ENCODE peak calls at places on chromosomes 16 and 17, in five cellular contexts. J is hepatocyte; Z is lower lobe of right lung; B is SJCRH30; K is CD8-positive, alpha-beta memory T cell. X is an unnamed sample. For H3K9me3, the result is how much of the 10 kb centered on the place peaks cover.

GRCh38 chr17:7254511-7254910 is 2.5 kb downstream of the ELP5 start:
- DNase-seq in Z (no peak), J (peak), B (no peak), K (no peak), X (no peak)

GRCh38 chr16:70396209-70396904 is 42.5 kb downstream of the ST3GAL2 start:
- DNase-seq in Z (no peak), K (no peak), J (peak), B (no peak), X (peak)

GRCh38 chr17:74812109-74812864 is 36.1 kb upstream of the NAT9 start:
- DNase-seq in B (no peak), K (no peak), J (no peak), Z (no peak), X (no peak)

GRCh38 chr16:19184823-19185509 is 16.9 kb downstream of the SYT17 start:
- DNase-seq in B (no peak), K (no peak), Z (no peak), J (no peak), X (no peak)

GRCh38 chr16:16075463-16076399 is 126.3 kb downstream of the ABCC1 start:
- DNase-seq in K (no peak), J (no peak), Z (peak), B (no peak), X (peak)

GRCh38 chr17:38421224-38421841 is 6.9 kb upstream of the ARHGAP23 start:
- DNase-seq in B (peak), K (no peak), Z (no peak), J (peak), X (no peak)

GRCh38 chr17:1294157-1294717 is 14.8 kb downstream of the TRARG1 start:
- DNase-seq in B (no peak), Z (no peak), K (peak), J (no peak), X (peak)

GRCh38 chr17:28466521-28467048 is 6.9 kb upstream of the SLC13A2 start:
- DNase-seq in K (no peak), Z (no peak), B (no peak), J (peak), X (no peak)

GRCh38 chr17:40483679-40484078 is 17.7 kb downstream of the TNS4 start:
- DNase-seq in J (peak), B (no peak), Z (no peak), K (no peak), X (no peak)

GRCh38 chr17:65896889-65897288 is 295.0 kb downstream of the CEP112 start:
- DNase-seq in B (no peak), Z (no peak), K (no peak), J (no peak), X (no peak)

GRCh38 chr17:32755045-32755805 is 121.7 kb downstream of the MYO1D start:
- DNase-seq in K (no peak), Z (no peak), J (peak), B (peak), X (no peak)

GRCh38 chr16:30740364-30741251 is 7.6 kb upstream of the PHKG2 start:
- DNase-seq in Z (peak), B (no peak), K (peak), J (peak), X (peak)

GRCh38 chr16:82439678-82440293 is 187.0 kb upstream of the CDH13 start:
- DNase-seq in B (peak), Z (no peak), K (no peak), J (peak), X (peak)

GRCh38 chr17:5861246-5861645 is 208.9 kb upstream of the WSCD1 start:
- DNase-seq in B (no peak), J (no peak), K (no peak), Z (no peak), X (no peak)

GRCh38 chr16:3612510-3613466 is 1.4 kb upstream of the SLX4 start:
- DNase-seq in B (no peak), J (no peak), Z (no peak), K (no peak), X (no peak)

GRCh38 chr17:1779571-1780074 is 17.8 kb downstream of the SERPINF1 start:
- DNase-seq in J (peak), B (peak), K (no peak), Z (peak), X (no peak)

GRCh38 chr16:74288065-74288464 is 8.5 kb upstream of the PSMD7 start:
- DNase-seq in K (no peak), B (no peak), Z (no peak), J (no peak), X (no peak)

GRCh38 chr16:1691276-1691675 is 13.2 kb downstream of the JPT2 start:
- DNase-seq in B (no peak), J (no peak), Z (no peak), K (no peak), X (no peak)

GRCh38 chr16:69520800-69521602 is 44.8 kb upstream of the NFAT5 start:
- DNase-seq in Z (no peak), K (no peak), J (no peak), B (no peak), X (no peak)

GRCh38 chr17:66533572-66533971 is 231.2 kb downstream of the PRKCA start:
- DNase-seq in Z (no peak), J (peak), K (no peak), B (no peak), X (no peak)

GRCh38 chr16:27977966-27978365 is 85.5 kb downstream of the GSG1L start:
- DNase-seq in J (no peak), Z (no peak), K (no peak), B (no peak), X (no peak)

GRCh38 chr17:50844117-50844700 is 8.8 kb downstream of the WFIKKN2 start:
- DNase-seq in K (no peak), Z (no peak), B (no peak), J (no peak), X (no peak)

GRCh38 chr17:8160741-8161221 is 2.0 kb downstream of the VAMP2 start:
- DNase-seq in Z (peak), J (no peak), B (no peak), K (peak), X (no peak)

GRCh38 chr17:57584050-57584551 is 161.0 kb downstream of the CCDC182 start:
- DNase-seq in K (no peak), B (no peak), Z (no peak), J (no peak), X (no peak)

GRCh38 chr16:12062343-12063003 is 85.9 kb downstream of the SNX29 start:
- DNase-seq in J (no peak), Z (peak), K (no peak), B (peak), X (no peak)

GRCh38 chr16:89042711-89043551 is 50.7 kb upstream of the ACSF3 start:
- DNase-seq in Z (peak), B (no peak), K (no peak), J (no peak), X (no peak)

GRCh38 chr17:44543213-44543904 is 13.9 kb upstream of the FZD2 start:
- DNase-seq in Z (peak), B (peak), J (peak), K (no peak), X (no peak)

GRCh38 chr17:73503560-73503959 is 140.7 kb downstream of the SDK2 start:
- DNase-seq in K (no peak), J (no peak), B (no peak), Z (no peak), X (no peak)

GRCh38 chr16:7431723-7432122 is 99.1 kb downstream of the RBFOX1 start:
- DNase-seq in J (no peak), B (no peak), K (no peak), Z (no peak), X (no peak)

GRCh38 chr17:45200701-45201100 is 21.0 kb upstream of the FMNL1 start:
- DNase-seq in Z (peak), J (no peak), B (peak), K (no peak), X (no peak)

GRCh38 chr17:34379876-34380275 is 16.8 kb upstream of the CCL1 start:
- DNase-seq in Z (no peak), J (no peak), K (no peak), B (no peak), X (no peak)

GRCh38 chr17:74404802-74405201 is 27.1 kb upstream of the GPRC5C start:
- DNase-seq in B (no peak), J (no peak), K (no peak), Z (no peak), X (no peak)

GRCh38 chr17:45692661-45693060 is 91.5 kb upstream of the CRHR1 start:
- DNase-seq in Z (peak), J (no peak), B (no peak), K (no peak), X (no peak)

GRCh38 chr17:79186406-79186805 is 111.8 kb downstream of the ENGASE start:
- DNase-seq in B (no peak), K (no peak), J (no peak), Z (no peak), X (no peak)

DNA sequence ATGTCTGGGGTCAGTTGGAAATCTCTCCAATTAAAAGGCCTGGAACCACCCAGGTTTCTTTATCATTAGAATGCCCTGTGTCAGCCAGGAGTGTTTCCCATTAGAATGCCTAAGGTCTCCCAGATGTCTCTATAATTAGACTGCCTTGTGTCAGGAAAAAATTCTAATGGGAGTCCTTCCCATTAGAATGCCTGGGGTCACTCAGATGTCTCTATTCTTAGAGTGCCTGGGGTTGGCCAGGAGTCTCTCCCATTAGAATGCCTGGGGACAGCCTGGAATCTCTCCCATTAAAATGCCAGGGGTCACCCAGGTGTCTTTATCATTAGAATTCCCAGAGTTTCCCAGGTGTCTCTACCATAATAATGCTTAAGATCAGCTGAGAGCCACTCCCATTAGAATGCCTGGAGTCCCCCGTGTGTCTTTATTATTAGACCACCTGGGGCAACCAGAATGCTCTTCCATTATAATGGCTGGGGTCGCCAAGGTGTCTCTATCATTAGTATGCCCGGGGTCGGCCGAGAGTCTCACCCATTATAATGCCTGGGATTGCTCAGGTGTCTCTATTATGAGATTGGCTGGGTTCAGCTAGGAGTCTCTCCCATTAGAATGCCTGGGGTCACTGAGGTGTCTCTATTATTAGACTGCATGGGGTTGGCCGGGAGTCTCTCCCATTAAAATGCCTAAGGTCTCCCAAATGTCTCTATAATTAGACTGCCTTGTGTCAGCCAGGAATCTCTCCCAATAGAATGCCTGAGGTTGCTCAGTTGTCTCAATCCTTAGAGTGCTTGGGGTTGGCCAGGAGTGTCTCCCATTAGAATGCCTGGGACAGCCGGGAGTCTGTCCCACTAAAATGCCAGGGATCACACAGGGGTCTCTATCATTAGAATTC is 2254.6 kb downstream of the TP53TG3F start:
- DNase-seq in K (no peak), B (no peak), J (no peak), Z (no peak), X (no peak)
- H3K9me3 ChIP-seq in K (under half), B (under half), J (under half), Z (under half), X (half or more)

GRCh38 chr16:48590476-48590875 is 19.5 kb downstream of the N4BP1 start:
- DNase-seq in J (no peak), Z (no peak), K (no peak), B (no peak), X (no peak)

GRCh38 chr16:48592839-48593429 is 17.0 kb downstream of the N4BP1 start:
- DNase-seq in K (no peak), J (no peak), Z (no peak), B (peak), X (no peak)

GRCh38 chr16:48596326-48596725 is 13.7 kb downstream of the N4BP1 start:
- DNase-seq in K (peak), J (no peak), B (no peak), Z (no peak), X (no peak)

GRCh38 chr16:48597563-48598392 is 12.2 kb downstream of the N4BP1 start:
- DNase-seq in K (no peak), Z (no peak), B (no peak), J (no peak), X (no peak)

GRCh38 chr16:48591976-48592375 is 18.0 kb downstream of the N4BP1 start:
- DNase-seq in Z (no peak), K (no peak), J (no peak), B (no peak), X (no peak)
- H3K9me3 ChIP-seq in Z (under half), K (under half), J (under half), B (under half), X (under half)

GRCh38 chr16:35711435-35711834 is 2252.0 kb downstream of the TP53TG3F start:
- DNase-seq in K (no peak), J (no peak), Z (no peak), B (no peak), X (no peak)

GRCh38 chr16:35711958-35712357 is 2252.5 kb downstream of the TP53TG3F start:
- DNase-seq in K (no peak), B (no peak), J (no peak), Z (no peak), X (no peak)

GRCh38 chr16:35706901-35707300 is 2247.5 kb downstream of the TP53TG3F start:
- DNase-seq in K (no peak), Z (no peak), J (no peak), B (no peak), X (no peak)
- H3K9me3 ChIP-seq in K (under half), Z (under half), J (under half), B (under half), X (half or more)

GRCh38 chr17:70476368-70476767 is 307.0 kb downstream of the KCNJ2 start:
- DNase-seq in J (no peak), K (no peak), Z (no peak), B (no peak), X (no peak)

GRCh38 chr17:70478883-70479282 is 309.6 kb downstream of the KCNJ2 start:
- DNase-seq in B (no peak), K (no peak), J (no peak), Z (no peak), X (no peak)

DNA sequence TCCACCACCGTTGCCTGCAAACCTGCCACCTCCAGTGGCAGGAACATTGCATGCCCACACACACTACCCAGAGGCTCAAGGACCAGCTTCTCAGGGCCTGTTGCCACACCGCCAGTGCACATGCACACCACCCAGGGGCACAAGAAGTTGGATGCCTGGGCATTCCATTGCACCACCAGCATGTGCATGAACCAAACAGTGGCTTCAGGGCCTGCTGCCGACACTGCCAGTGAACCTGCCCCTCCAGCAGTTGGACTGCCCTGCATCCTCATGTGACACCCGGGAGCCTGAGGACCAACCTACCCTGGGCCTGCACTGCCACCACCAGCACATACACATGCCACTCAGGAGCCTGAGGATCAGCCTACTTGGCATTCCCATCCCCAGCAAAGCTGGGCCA is 303.7 kb downstream of the KCNJ2 start:
- DNase-seq in B (no peak), K (no peak), Z (peak), J (no peak), X (no peak)
- H3K9me3 ChIP-seq in B (under half), K (under half), Z (under half), J (under half), X (under half)

GRCh38 chr17:82946081-82946480 is 106.3 kb upstream of the ZNF750 start:
- DNase-seq in B (no peak), J (no peak), Z (no peak), K (no peak), X (no peak)

GRCh38 chr17:82943339-82943738 is 103.5 kb upstream of the ZNF750 start:
- DNase-seq in J (no peak), Z (peak), K (peak), B (no peak), X (peak)

GRCh38 chr17:82943751-82944150 is 103.9 kb upstream of the ZNF750 start:
- DNase-seq in J (no peak), Z (peak), K (no peak), B (no peak), X (peak)

GRCh38 chr17:82947051-82947991 is 107.5 kb upstream of the ZNF750 start:
- DNase-seq in B (no peak), J (no peak), K (peak), Z (peak), X (peak)

DNA sequence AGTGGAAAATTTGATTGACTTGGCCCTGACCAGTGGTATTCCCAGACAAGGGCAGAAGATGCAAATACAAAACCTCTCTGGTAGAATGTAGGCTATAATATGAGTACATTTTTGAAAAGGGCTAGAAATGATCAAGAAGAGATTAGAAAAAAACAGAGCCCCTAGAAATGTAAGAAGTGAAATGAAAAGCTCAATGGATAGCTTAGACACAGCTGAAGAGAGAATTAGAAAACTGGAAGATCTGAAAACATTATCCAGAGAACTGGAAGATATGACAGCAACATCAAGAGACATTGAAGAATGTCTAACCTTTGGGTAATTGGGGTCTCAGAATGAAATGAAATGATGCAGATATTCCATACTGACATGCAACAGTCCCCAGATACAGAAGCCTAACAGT is 105.2 kb upstream of the ZNF750 start:
- DNase-seq in J (no peak), Z (no peak), B (no peak), K (no peak), X (no peak)
- H3K9me3 ChIP-seq in J (under half), Z (under half), B (under half), K (under half), X (under half)

GRCh38 chr17:81120149-81120484 is 45.2 kb upstream of the PVALEF start:
- DNase-seq in Z (no peak), K (no peak), B (no peak), J (no peak), X (no peak)
- H3K9me3 ChIP-seq in Z (under half), K (under half), B (under half), J (under half), X (under half)

DNA sequence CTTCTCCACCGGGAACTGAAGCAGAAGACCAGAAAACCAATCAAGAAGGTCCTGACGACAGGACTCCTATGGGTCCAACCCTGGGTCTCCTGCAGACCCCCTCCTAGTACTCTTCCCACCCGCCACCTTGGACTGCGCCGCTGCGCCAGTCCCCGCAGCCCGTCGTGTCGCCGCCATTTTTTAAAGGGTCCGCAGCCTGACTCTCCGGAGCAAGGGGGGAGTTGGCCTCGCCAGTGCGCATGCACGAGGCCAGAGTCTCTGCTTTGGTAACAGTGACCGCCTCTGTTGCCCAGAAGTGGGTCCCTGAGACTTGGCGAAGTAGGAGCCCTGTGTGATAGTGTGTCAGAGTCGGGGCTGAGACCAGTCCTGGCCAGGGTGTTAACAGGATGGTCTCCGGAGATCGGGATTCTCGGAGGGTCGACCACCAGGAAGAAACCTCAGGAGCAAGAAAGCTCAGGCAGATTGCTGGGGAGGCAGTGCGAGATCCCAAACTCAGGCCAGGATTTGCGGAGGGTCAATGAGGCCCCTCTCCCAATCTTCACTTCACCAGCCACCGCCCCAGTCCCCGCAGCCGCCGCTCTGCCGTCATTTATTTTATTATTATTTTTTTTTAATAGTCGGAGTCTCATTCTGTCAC is 612.5 kb downstream of the KCNJ18 start:
- DNase-seq in J (no peak), B (no peak), K (no peak), Z (no peak), X (no peak)
- H3K9me3 ChIP-seq in J (under half), B (under half), K (under half), Z (under half), X (half or more)

DNA sequence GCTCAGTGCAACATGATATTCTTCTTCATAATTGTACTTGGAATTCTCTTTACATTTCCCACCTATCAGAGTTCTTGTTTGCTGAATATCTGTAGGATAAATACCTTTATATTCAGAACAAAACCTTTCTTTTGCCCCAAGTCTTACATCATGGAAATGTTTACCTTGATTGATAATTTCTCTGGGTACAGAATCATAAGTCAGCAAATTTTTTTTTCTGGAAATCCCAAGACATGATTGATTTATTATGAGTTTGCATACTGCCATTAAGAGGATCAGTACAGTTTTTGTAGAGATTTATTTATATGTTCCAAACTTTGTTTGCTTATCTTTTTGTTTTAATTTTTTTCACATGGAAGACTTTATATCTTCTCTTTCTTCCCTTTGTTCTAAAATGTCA is 699.8 kb upstream of the KIF2B start:
- DNase-seq in K (no peak), B (no peak), Z (no peak), J (no peak), X (no peak)
- H3K9me3 ChIP-seq in K (under half), B (under half), Z (under half), J (under half), X (under half)

GRCh38 chr17:26818736-26819135 is 475.2 kb upstream of the WSB1 start:
- DNase-seq in B (peak), J (peak), K (no peak), Z (no peak), X (no peak)
- H3K9me3 ChIP-seq in B (under half), J (under half), K (under half), Z (half or more), X (half or more)